ENCODE peak calls at places on chromosome 3, in four cellular contexts. D is thoracic aorta, C is adrenal gland, O is mucosa of descending colon. F is an unnamed sample.

GRCh38 chr3:169195672-169196071 is 467.8 kb downstream of the MECOM start:
- DNase-seq in O (no peak), C (no peak), D (no peak), F (no peak)

GRCh38 chr3:183513046-183513706 is 42.3 kb downstream of the KLHL6 start:
- DNase-seq in D (no peak), C (no peak), O (no peak), F (no peak)

GRCh38 chr3:112848196-112848595 is 1.5 kb upstream of the CD200R1L start:
- DNase-seq in D (no peak), C (no peak), O (no peak), F (no peak)

GRCh38 chr3:136728918-136729317 is 23.3 kb downstream of the STAG1 start:
- DNase-seq in D (no peak), C (peak), O (no peak), F (peak)

GRCh38 chr3:156516284-156516683 is 38.6 kb downstream of the SSR3 start:
- DNase-seq in C (no peak), D (no peak), O (no peak), F (no peak)

GRCh38 chr3:60048447-60048848 is 998.6 kb upstream of the CFAP20DC start:
- DNase-seq in C (no peak), D (no peak), O (no peak), F (no peak)

GRCh38 chr3:56980798-56981390 is 79.6 kb upstream of the SPATA12 start:
- DNase-seq in O (no peak), C (peak), D (peak), F (peak)

GRCh38 chr3:40043444-40043755 is 234.0 kb downstream of the MYRIP start:
- DNase-seq in C (peak), D (no peak), O (no peak), F (peak)

GRCh38 chr3:41881233-41881821 is 80.6 kb downstream of the ULK4 start:
- DNase-seq in D (no peak), C (no peak), O (no peak), F (peak)

GRCh38 chr3:3200632-3201212 is 21.2 kb upstream of the CRBN start:
- DNase-seq in O (no peak), D (no peak), C (peak), F (peak)

GRCh38 chr3:55723653-55724406 is 236.7 kb upstream of the WNT5A start:
- DNase-seq in D (no peak), O (no peak), C (no peak), F (no peak)

GRCh38 chr3:49673715-49674490 is at the start of gene APEH:
- DNase-seq in O (peak), D (peak), C (peak), F (peak)

GRCh38 chr3:149095487-149095886 is 9.2 kb upstream of the HLTF start:
- DNase-seq in D (no peak), O (no peak), C (no peak), F (no peak)

GRCh38 chr3:179046497-179047353 is 24.9 kb downstream of the ZMAT3 start:
- DNase-seq in O (no peak), D (no peak), C (no peak), F (no peak)

GRCh38 chr3:16512435-16513140 is 911 bp downstream of the RFTN1 start:
- DNase-seq in C (peak), O (peak), D (no peak), F (no peak)

GRCh38 chr3:48232232-48232631 is 8.7 kb upstream of the ZNF589 start:
- DNase-seq in C (no peak), D (no peak), O (no peak), F (no peak)

GRCh38 chr3:23991236-23992050 is 46.4 kb downstream of the NR1D2 start:
- DNase-seq in O (no peak), C (no peak), D (no peak), F (no peak)

GRCh38 chr3:44416031-44417030 is 61.1 kb downstream of the ZNF445 start:
- DNase-seq in C (no peak), D (no peak), O (no peak), F (no peak)

GRCh38 chr3:17730318-17730967 is 12.0 kb downstream of the TBC1D5 start:
- DNase-seq in C (no peak), D (no peak), O (peak), F (no peak)

GRCh38 chr3:73602171-73602570 is 22.6 kb downstream of the PDZRN3 start:
- DNase-seq in C (no peak), D (no peak), O (no peak), F (peak)

GRCh38 chr3:63656791-63657190 is 4.3 kb downstream of the SNTN start:
- DNase-seq in C (no peak), O (no peak), D (no peak), F (no peak)

GRCh38 chr3:121885386-121885785 is 8.8 kb upstream of the SLC15A2 start:
- DNase-seq in C (no peak), O (no peak), D (no peak), F (no peak)

GRCh38 chr3:104673981-104674380 is 692.7 kb upstream of the ALCAM start:
- DNase-seq in O (no peak), D (no peak), C (no peak), F (no peak)

GRCh38 chr3:36631549-36631948 is 132.8 kb downstream of the DCLK3 start:
- DNase-seq in O (no peak), C (no peak), D (no peak), F (no peak)

GRCh38 chr3:71601811-71602210 is 18.3 kb upstream of the FOXP1 start:
- DNase-seq in O (no peak), C (no peak), D (no peak), F (no peak)

GRCh38 chr3:194250104-194251002 is 100.8 kb downstream of the CPN2 start:
- DNase-seq in C (no peak), O (peak), D (no peak), F (peak)

GRCh38 chr3:28615071-28615470 is 266.4 kb upstream of the AZI2 start:
- DNase-seq in D (no peak), C (no peak), O (no peak), F (no peak)

GRCh38 chr3:45607790-45608189 is 13.2 kb downstream of the LIMD1 start:
- DNase-seq in O (no peak), D (no peak), C (no peak), F (no peak)

GRCh38 chr3:182172534-182172933 is 460.8 kb downstream of the SOX2 start:
- DNase-seq in C (no peak), O (no peak), D (no peak), F (no peak)

GRCh38 chr3:128569756-128570155 is 76.8 kb upstream of the GATA2 start:
- DNase-seq in D (no peak), O (no peak), C (no peak), F (no peak)

GRCh38 chr3:128568602-128569490 is 75.8 kb upstream of the GATA2 start:
- DNase-seq in D (no peak), C (no peak), O (no peak), F (no peak)

GRCh38 chr3:128567141-128567540 is 74.1 kb upstream of the GATA2 start:
- DNase-seq in D (no peak), C (no peak), O (no peak), F (no peak)

GRCh38 chr3:128572013-128572412 is 78.6 kb downstream of the RPN1 start:
- DNase-seq in O (no peak), D (no peak), C (no peak), F (no peak)

GRCh38 chr3:128567705-128568356 is 74.8 kb upstream of the GATA2 start:
- DNase-seq in D (no peak), C (no peak), O (no peak), F (no peak)
- TF ChIP-seq CTCF in D (no peak), C (no peak), O (no peak), F (no peak)

GRCh38 chr3:151214459-151214858 is 11.4 kb upstream of the GPR171 start:
- DNase-seq in O (no peak), D (no peak), C (no peak), F (no peak)

GRCh38 chr3:151213881-151214280 is 10.9 kb upstream of the GPR171 start:
- DNase-seq in C (no peak), D (no peak), O (no peak), F (no peak)

GRCh38 chr3:151213151-151213550 is 10.1 kb upstream of the GPR171 start:
- DNase-seq in C (no peak), D (no peak), O (no peak), F (no peak)

GRCh38 chr3:151209652-151210051 is 6.6 kb upstream of the GPR171 start:
- DNase-seq in O (no peak), D (no peak), C (no peak), F (no peak)

DNA sequence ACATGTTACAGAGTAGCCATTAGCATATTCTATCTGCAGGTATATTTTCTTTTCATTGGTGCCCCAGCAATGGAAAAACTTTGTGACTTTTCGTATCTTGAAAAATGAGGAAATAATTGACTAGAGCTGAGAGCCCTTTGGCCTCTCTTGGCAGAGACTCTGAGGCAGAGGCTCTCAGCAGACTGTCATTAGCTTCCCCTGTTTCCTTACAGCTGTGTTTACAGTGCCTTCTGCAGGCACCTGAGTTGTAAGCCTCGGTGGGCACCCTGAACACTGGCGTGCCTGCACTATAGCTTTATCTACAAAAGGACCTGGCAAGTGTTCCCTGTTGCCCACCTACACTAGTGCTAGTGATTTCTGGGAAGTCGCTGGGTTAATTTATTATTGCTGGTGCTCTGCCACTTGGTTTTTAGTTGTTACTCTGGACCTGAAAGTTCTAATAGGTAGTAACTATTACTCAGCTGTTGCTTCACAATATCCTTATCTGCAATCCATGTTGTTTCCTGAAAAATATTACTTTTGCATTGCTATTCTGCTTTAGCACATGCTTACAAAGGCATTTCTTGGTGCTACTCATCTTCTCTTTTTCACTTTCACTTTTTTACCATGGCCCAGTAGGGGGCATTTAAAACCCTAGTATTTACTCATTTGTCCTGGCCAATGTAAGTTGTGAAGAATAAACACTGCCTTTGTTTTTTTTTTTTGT is 7.8 kb upstream of the GPR171 start:
- DNase-seq in O (peak), D (no peak), C (no peak), F (no peak)
- TF ChIP-seq CTCF in O (no peak), D (no peak), C (no peak), F (peak)

DNA sequence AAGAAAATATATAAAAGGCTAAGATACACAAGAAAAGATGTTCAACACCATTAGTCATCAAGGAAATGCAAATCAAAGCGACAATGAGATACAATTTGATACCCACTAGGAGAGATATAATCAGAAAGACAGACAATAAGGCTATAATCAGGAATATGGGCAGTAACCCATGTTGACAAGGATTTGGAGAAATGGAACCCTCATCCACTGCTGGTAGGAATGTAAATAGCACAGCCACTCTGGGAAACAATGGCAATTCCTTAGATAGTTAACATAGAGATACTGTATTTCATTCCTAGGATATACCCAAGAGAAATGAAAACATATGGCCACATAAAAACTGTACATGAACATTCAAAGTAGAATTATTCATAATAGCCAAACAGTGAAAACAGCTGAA is 18.3 kb upstream of the COL8A1 start:
- DNase-seq in D (no peak), O (no peak), C (no peak), F (no peak)
- TF ChIP-seq CTCF in D (no peak), O (no peak), C (no peak), F (no peak)

GRCh38 chr3:172192830-172193415 is 153.5 kb downstream of the FNDC3B start:
- DNase-seq in D (no peak), C (no peak), O (no peak), F (no peak)
- TF ChIP-seq CTCF in D (no peak), C (no peak), O (no peak), F (no peak)

GRCh38 chr3:52502808-52503350 is 7.7 kb downstream of the STAB1 start:
- DNase-seq in C (no peak), D (no peak), O (no peak), F (no peak)

GRCh38 chr3:52506266-52506966 is 11.3 kb downstream of the STAB1 start:
- DNase-seq in O (no peak), C (no peak), D (no peak), F (no peak)

GRCh38 chr3:52502001-52502400 is 6.9 kb downstream of the STAB1 start:
- DNase-seq in D (no peak), O (no peak), C (no peak), F (no peak)

GRCh38 chr3:52504977-52505376 is 9.8 kb downstream of the STAB1 start:
- DNase-seq in O (no peak), C (no peak), D (no peak), F (no peak)

DNA sequence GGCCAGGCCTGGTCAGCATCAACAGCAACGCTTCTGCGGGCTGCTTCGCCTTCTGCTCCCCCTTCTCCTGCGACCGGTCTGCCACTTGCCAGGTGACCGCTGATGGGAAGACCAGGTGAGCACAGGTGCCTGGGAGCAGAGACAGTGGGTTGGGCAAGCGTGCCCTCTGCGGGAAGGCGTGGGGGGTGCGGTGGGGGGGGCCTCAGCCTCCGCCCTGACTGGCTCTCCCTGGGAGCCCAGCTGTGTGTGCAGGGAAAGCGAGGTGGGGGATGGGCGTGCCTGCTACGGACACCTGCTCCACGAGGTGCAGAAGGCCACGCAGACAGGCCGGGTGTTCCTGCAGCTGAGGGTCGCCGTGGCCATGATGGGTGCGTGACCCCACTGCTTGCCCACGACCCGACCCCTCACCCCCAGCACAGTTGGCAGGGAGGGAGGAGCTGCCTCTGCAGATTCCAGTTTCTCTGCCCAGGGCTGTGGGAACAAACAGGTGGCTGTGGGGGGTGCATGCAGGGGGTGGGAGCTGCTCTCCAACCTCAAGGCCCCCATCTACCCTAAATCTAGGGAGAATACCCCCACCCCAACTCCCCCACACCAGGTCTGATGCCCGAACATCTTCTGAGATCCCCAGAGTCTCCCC is 8.8 kb downstream of the STAB1 start:
- DNase-seq in D (no peak), O (no peak), C (no peak), F (no peak)
- TF ChIP-seq CTCF in D (no peak), O (no peak), C (no peak), F (no peak)

F was measured in AG09319.